ENCODE peak calls at places on chromosomes 2 and 18, in seven cellular contexts. X is PC-9, Y is cardiac muscle cell, M is endodermal cell, E is heart left ventricle, B is colonic mucosa, S is GM23248. L is an unnamed sample.
A peak's percentile ranks its signal among the peaks of the same experiment; 100 is the strongest.

GRCh38 chr18:63336366-63337099 is 17.0 kb upstream of the BCL2 start:
- DNase-seq in Y (peak; percentile 86), M (no peak), S (peak; percentile 92), X (peak; percentile 89), B (no peak), E (no peak), L (no peak)

GRCh38 chr2:105880637-105881036 is 135.9 kb downstream of the NCK2 start:
- DNase-seq in Y (no peak), B (no peak), X (no peak), S (no peak), M (no peak), E (no peak), L (no peak)

GRCh38 chr2:71064754-71065621 is 3.5 kb upstream of the NAGK start:
- DNase-seq in E (no peak), Y (peak; percentile 55), S (peak; percentile 42), X (no peak), M (no peak), B (no peak), L (no peak)

GRCh38 chr18:48800479-48800876 is 150.3 kb downstream of the SMAD7 start:
- DNase-seq in E (no peak), M (peak; percentile 19), X (no peak), B (peak; percentile 15), S (no peak), Y (no peak), L (peak; percentile 37)

GRCh38 chr2:167404896-167405295 is 516.6 kb downstream of the XIRP2 start:
- DNase-seq in Y (peak; percentile 41), X (no peak), E (no peak), B (no peak), M (no peak), S (peak; percentile 27), L (no peak)

GRCh38 chr18:39825485-39825884 is 2129.5 kb upstream of the PIK3C3 start:
- DNase-seq in S (peak; percentile 33), E (no peak), M (no peak), Y (no peak), B (no peak), X (no peak), L (no peak)

GRCh38 chr18:39453356-39453755 is 1887.8 kb upstream of the CELF4 start:
- DNase-seq in B (no peak), E (no peak), M (no peak), Y (no peak), X (no peak), S (peak; percentile 14), L (no peak)

GRCh38 chr2:112817082-112817481 is 19.5 kb downstream of the IL1B start:
- DNase-seq in E (no peak), M (peak; percentile 42), B (no peak), S (no peak), X (no peak), Y (no peak), L (no peak)

GRCh38 chr2:27369471-27370025 is 590 bp downstream of the EIF2B4 start:
- DNase-seq in X (peak; percentile 56), Y (peak; percentile 73), E (peak; percentile 55), B (peak; percentile 65), M (no peak), S (peak; percentile 81), L (no peak)

GRCh38 chr2:212618636-212619035 is 80.0 kb upstream of the ERBB4 start:
- DNase-seq in Y (no peak), X (peak; percentile 79), B (no peak), S (peak; percentile 78), M (no peak), E (no peak), L (no peak)

GRCh38 chr2:157055660-157056199 is 201.8 kb upstream of the GALNT5 start:
- DNase-seq in S (peak; percentile 54), E (no peak), X (peak; percentile 38), Y (peak; percentile 66), M (no peak), B (no peak), L (no peak)

GRCh38 chr2:108124733-108125132 is 115.0 kb upstream of the SULT1C3 start:
- DNase-seq in E (no peak), B (no peak), X (no peak), S (peak; percentile 9), Y (no peak), M (no peak), L (no peak)

GRCh38 chr2:143284087-143284675 is 155.0 kb downstream of the ARHGAP15 start:
- DNase-seq in M (peak; percentile 57), B (no peak), X (no peak), S (peak; percentile 65), E (no peak), Y (peak; percentile 67), L (no peak)

GRCh38 chr2:126837926-126838717 is 60.6 kb upstream of the TEX51 start:
- DNase-seq in B (no peak), X (no peak), M (peak; percentile 57), Y (no peak), E (no peak), S (no peak), L (no peak)

GRCh38 chr2:113117594-113118262 is 9.7 kb upstream of the IL1RN start:
- DNase-seq in E (no peak), M (no peak), X (peak; percentile 90), S (peak; percentile 98), Y (peak; percentile 95), B (peak; percentile 68), L (no peak)

GRCh38 chr2:168037772-168038171 is 209.6 kb downstream of the STK39 start:
- DNase-seq in B (no peak), E (no peak), S (peak; percentile 13), Y (no peak), M (no peak), X (no peak), L (no peak)

GRCh38 chr2:62197017-62197586 is 1.2 kb downstream of the B3GNT2 start:
- DNase-seq in M (peak; percentile 62), X (no peak), B (peak; percentile 45), Y (no peak), S (peak; percentile 41), E (no peak), L (no peak)

GRCh38 chr2:118658581-118659248 is 188.7 kb downstream of the EN1 start:
- DNase-seq in S (peak; percentile 62), B (no peak), Y (no peak), X (no peak), E (no peak), M (no peak), L (no peak)

GRCh38 chr2:188381614-188382013 is 89.9 kb downstream of the GULP1 start:
- DNase-seq in B (no peak), Y (peak; percentile 10), M (no peak), X (peak; percentile 75), E (no peak), S (peak; percentile 69), L (no peak)

GRCh38 chr2:104249666-104250065 is 604.2 kb upstream of the POU3F3 start:
- DNase-seq in S (no peak), X (no peak), Y (no peak), E (no peak), B (no peak), M (no peak), L (no peak)

DNA sequence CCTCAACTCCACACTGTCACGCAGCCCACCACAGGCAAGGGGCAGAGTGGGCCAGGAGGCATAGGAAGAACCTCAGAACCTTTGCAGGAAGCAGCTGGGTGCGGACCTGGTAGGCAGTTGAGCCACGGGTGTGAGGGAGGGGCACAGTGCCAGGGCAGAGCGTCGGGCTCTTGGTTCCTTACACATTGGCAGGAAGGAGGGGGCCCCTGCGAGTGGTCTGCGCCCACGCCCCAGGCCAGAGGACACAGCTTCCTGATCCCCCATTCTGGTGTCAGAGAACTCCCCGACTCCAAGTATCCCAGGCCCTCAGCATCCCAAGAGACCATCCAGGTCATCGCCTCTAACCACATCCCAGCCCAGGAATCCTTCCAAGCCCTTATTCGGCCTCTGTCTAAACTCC is 61.5 kb downstream of the TNS1 start:
- DNase-seq in X (no peak), Y (no peak), E (no peak), M (no peak), B (no peak), S (no peak), L (peak; percentile 73)
- H3K4me3 ChIP-seq in X (no peak overlapping the region), Y (no peak overlapping the region), E (peak overlapping the region; percentile 83), M (no peak overlapping the region), B (peak overlapping the region; percentile 29), S (peak overlapping the region; percentile 79), L (peak overlapping the region; percentile 86)

GRCh38 chr2:30482025-30482424 is 35.0 kb downstream of the LCLAT1 start:
- DNase-seq in S (no peak), E (no peak), M (no peak), Y (no peak), B (no peak), X (no peak), L (no peak)
- H3K27ac ChIP-seq in S (no peak overlapping the region), E (peak overlapping the region; percentile 8), M (no peak overlapping the region), Y (no peak overlapping the region), B (peak overlapping the region; percentile 26), X (no peak overlapping the region), L (no peak overlapping the region)

GRCh38 chr2:85440736-85441135 is 22.2 kb downstream of the SH2D6 start:
- DNase-seq in M (no peak), S (no peak), Y (no peak), B (no peak), E (no peak), X (no peak), L (no peak)

GRCh38 chr2:85441859-85442258 is 23.3 kb downstream of the SH2D6 start:
- DNase-seq in B (no peak), E (no peak), X (no peak), M (peak; percentile 41), Y (no peak), S (no peak), L (no peak)

GRCh38 chr2:85439111-85439477 is 20.6 kb downstream of the SH2D6 start:
- DNase-seq in B (no peak), S (no peak), Y (no peak), M (peak; percentile 44), E (no peak), X (no peak), L (no peak)

GRCh38 chr2:85438291-85439110 is 20.0 kb downstream of the SH2D6 start:
- DNase-seq in Y (no peak), S (peak; percentile 55), X (no peak), E (no peak), M (peak; percentile 79), B (no peak), L (peak; percentile 69)

DNA sequence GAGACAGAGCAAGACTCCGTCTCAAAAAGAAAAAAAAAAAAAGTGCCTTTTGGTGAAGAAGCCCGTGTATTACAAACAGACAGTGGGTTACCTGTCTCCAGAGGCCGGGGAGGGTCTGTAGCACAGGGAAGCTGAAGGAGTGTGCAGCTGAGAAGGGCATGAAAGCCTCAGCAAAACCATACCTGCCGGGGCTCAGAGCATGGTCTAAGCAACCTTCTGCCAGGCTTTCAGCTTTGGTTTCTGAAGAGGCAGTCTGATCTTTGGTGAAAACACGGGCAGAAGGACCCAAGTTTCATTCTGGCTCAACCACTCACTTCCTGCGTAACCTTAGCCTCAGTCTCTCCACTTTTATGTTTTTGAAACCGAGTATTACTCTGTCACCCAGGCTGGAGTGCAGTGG is 21.5 kb downstream of the SH2D6 start:
- DNase-seq in S (no peak), Y (no peak), B (no peak), X (no peak), M (peak; percentile 38), E (no peak), L (no peak)
- H3K4me3 ChIP-seq in S (no peak overlapping the region), Y (no peak overlapping the region), B (no peak overlapping the region), X (no peak overlapping the region), M (no peak overlapping the region), E (no peak overlapping the region), L (no peak overlapping the region)

DNA sequence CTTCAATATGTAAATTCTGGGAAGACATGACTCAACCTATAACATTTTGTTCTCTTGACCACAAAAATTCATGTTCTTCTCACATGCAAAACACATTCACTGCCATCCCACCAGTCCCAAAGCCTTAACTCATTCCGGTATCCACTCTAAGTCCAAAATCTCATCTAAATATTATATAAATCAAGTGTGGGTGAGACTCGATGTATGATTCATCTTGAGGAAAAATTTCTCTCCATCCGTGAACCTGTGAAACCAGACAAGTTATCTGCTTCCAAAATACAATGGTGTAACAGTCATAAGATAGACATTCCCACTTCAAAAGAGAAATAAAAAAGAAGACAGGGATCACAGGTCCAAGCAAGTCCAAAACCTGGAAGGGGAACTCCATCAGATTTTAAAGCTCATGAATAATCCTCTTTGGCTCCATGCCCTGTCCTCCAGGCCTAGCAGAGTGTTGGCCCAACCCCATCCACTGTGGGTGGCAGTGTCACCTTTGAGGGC is 101.3 kb downstream of the RAD51AP2 start:
- DNase-seq in X (peak; percentile 39), E (no peak), B (no peak), S (peak; percentile 87), M (no peak), Y (peak; percentile 22), L (no peak)
- H3K27ac ChIP-seq in X (no peak overlapping the region), E (no peak overlapping the region), B (no peak overlapping the region), S (peak overlapping the region; percentile 37), M (no peak overlapping the region), Y (no peak overlapping the region), L (no peak overlapping the region)